ENCODE peak calls at places on chromosomes 2 and 18, in eight cellular contexts. T, A, X, V, O, C, G and I are unnamed samples.

GRCh38 chr2:173226899-173227692 is 127.6 kb upstream of the CDCA7 start:
- DNase-seq in T (no peak), A (no peak), X (no peak), V (no peak), O (no peak), C (no peak), G (no peak), I (no peak)

GRCh38 chr18:13366977-13367892 is 148.7 kb downstream of the LDLRAD4 start:
- DNase-seq in T (no peak), A (no peak), X (no peak), V (no peak), O (no peak), C (no peak), G (no peak), I (no peak)

GRCh38 chr2:24793752-24794477 is 690 bp downstream of the CENPO start:
- DNase-seq in T (peak), A (no peak), X (no peak), V (peak), O (no peak), C (no peak), G (peak), I (no peak)

GRCh38 chr2:179264238-179265081 is at the start of gene SESTD1:
- DNase-seq in T (peak), A (peak), X (peak), V (no peak), O (no peak), C (no peak), G (no peak), I (no peak)

GRCh38 chr18:41767960-41768359 is 187.1 kb upstream of the PIK3C3 start:
- DNase-seq in T (peak), A (no peak), X (peak), V (no peak), O (peak), C (no peak), G (peak), I (no peak)

GRCh38 chr2:25313711-25314513 is 27.8 kb downstream of the DNMT3A start:
- DNase-seq in T (no peak), A (no peak), X (no peak), V (no peak), O (no peak), C (no peak), G (no peak), I (no peak)

GRCh38 chr18:66560092-66560491 is 43.8 kb downstream of the CDH19 start:
- DNase-seq in T (peak), A (no peak), X (no peak), V (no peak), O (no peak), C (no peak), G (peak), I (peak)

GRCh38 chr2:235414422-235414821 is 79.4 kb upstream of the AGAP1 start:
- DNase-seq in T (no peak), A (no peak), X (no peak), V (no peak), O (no peak), C (no peak), G (no peak), I (no peak)

GRCh38 chr2:36951574-36951973 is 14.8 kb downstream of the STRN start:
- DNase-seq in T (peak), A (no peak), X (no peak), V (no peak), O (no peak), C (no peak), G (peak), I (no peak)

GRCh38 chr2:226705133-226705886 is 94.3 kb downstream of the IRS1 start:
- DNase-seq in T (no peak), A (no peak), X (no peak), V (no peak), O (no peak), C (no peak), G (no peak), I (no peak)

GRCh38 chr2:120851116-120851773 is 115.6 kb downstream of the GLI2 start:
- DNase-seq in T (no peak), A (no peak), X (no peak), V (no peak), O (no peak), C (no peak), G (no peak), I (no peak)

GRCh38 chr2:3450385-3451031 is 68.8 kb downstream of the ADI1 start:
- DNase-seq in T (no peak), A (no peak), X (no peak), V (no peak), O (no peak), C (no peak), G (no peak), I (no peak)

GRCh38 chr2:20487392-20488135 is 40.7 kb downstream of the RHOB start:
- DNase-seq in T (no peak), A (no peak), X (no peak), V (no peak), O (no peak), C (no peak), G (no peak), I (no peak)

GRCh38 chr18:23231340-23232021 is 96.2 kb downstream of the CABLES1 start:
- DNase-seq in T (peak), A (peak), X (peak), V (peak), O (peak), C (peak), G (peak), I (peak)

GRCh38 chr2:239025951-239026461 is 178.1 kb downstream of the TWIST2 start:
- DNase-seq in T (no peak), A (no peak), X (peak), V (no peak), O (no peak), C (no peak), G (no peak), I (no peak)

GRCh38 chr2:217588266-217588665 is 414.5 kb downstream of the TNS1 start:
- DNase-seq in T (no peak), A (no peak), X (no peak), V (no peak), O (no peak), C (no peak), G (no peak), I (no peak)

GRCh38 chr2:152894051-152894450 is 175.6 kb downstream of the ARL6IP6 start:
- DNase-seq in T (no peak), A (no peak), X (no peak), V (no peak), O (no peak), C (no peak), G (no peak), I (no peak)

GRCh38 chr2:85972355-85972754 is 83.6 kb upstream of the ST3GAL5 start:
- DNase-seq in T (no peak), A (no peak), X (no peak), V (no peak), O (no peak), C (no peak), G (no peak), I (no peak)

GRCh38 chr2:98297817-98298684 is 48.2 kb upstream of the CNGA3 start:
- DNase-seq in T (no peak), A (no peak), X (no peak), V (no peak), O (no peak), C (no peak), G (no peak), I (no peak)

GRCh38 chr2:45256867-45257641 is 247.8 kb upstream of the SIX2 start:
- DNase-seq in T (peak), A (no peak), X (no peak), V (no peak), O (no peak), C (no peak), G (no peak), I (no peak)

GRCh38 chr2:208406474-208407451 is at the start of gene PTH2R:
- DNase-seq in T (no peak), A (no peak), X (no peak), V (no peak), O (no peak), C (no peak), G (no peak), I (no peak)

GRCh38 chr2:95347681-95348608 is 50.8 kb downstream of the KCNIP3 start:
- DNase-seq in T (no peak), A (no peak), X (no peak), V (no peak), O (no peak), C (no peak), G (no peak), I (no peak)

GRCh38 chr2:113878743-113879142 is 11.1 kb upstream of the ACTR3 start:
- DNase-seq in T (no peak), A (no peak), X (no peak), V (no peak), O (no peak), C (no peak), G (no peak), I (no peak)

GRCh38 chr2:18369750-18370149 is 190.7 kb downstream of the RDH14 start:
- DNase-seq in T (peak), A (no peak), X (no peak), V (no peak), O (no peak), C (no peak), G (peak), I (no peak)

GRCh38 chr2:77268626-77269025 is 253.6 kb downstream of the LRRTM4 start:
- DNase-seq in T (peak), A (no peak), X (no peak), V (no peak), O (no peak), C (no peak), G (no peak), I (peak)

DNA sequence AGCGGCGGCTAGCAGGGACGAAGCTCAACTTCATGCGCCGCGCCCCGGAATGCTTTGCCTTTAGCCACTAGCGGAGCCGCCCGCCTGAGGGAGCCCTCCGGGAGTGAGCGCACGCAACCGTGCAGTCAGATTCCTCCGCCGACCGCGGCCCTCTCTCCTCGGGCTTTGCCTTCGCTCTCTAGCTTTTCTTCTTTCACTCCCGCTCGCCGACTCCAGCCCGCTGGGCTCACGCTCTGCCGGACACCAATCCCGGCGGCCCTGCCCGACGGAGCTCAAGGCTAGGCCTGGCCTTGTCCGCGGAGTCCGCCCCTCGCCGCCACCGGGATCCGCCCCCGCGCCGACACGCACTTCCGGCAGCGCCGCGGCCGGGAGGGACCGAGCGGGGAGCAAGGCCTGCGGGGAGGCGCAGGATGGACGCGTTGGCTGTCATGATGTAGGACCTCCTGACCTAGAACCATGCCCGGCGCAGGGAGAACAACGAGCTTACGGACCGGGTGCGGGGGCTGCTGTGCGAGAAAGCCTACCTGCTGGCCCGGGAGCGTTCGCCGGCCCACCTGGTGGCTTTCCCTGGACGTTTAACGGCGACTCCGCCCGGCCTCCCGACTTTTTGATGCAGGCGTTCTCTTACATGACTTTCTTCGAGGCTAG is 40.8 kb upstream of the AKAIN1 start:
- DNase-seq in T (peak), A (peak), X (peak), V (peak), O (peak), C (peak), G (peak), I (peak)
- TF ChIP-seq CTCF in T (no peak), A (peak), X (peak), V (peak), O (no peak), C (peak), G (peak), I (peak)

DNA sequence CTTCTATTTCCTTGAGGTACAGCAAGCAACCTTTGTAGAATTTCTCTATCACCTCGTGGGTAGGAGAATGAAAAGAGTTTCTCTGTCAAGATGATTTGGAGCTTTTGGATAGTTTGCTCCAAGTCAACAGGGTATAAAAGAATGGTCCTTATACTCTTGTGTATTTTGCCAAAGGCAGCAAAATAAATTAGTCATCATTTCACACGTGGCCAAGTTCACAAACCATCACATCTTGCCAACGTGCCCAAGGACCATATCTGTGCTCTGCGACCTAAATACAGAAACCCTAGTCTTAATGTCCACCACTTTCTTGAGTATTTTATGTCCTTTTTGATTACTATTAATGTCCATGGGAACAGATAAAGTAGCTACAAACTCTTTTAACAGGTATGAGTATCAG is 262.9 kb downstream of the AFF3 start:
- DNase-seq in T (peak), A (no peak), X (no peak), V (no peak), O (no peak), C (no peak), G (no peak), I (no peak)
- H3K4me3 ChIP-seq in T (no peak), A (no peak), X (no peak), V (no peak), O (no peak), C (no peak), G (no peak), I (no peak)

GRCh38 chr2:56183643-56184499 is at the start of gene CCDC85A:
- DNase-seq in T (peak), A (peak), X (peak), V (no peak), O (no peak), C (no peak), G (peak), I (peak)

GRCh38 chr2:56182420-56182819 is 1.4 kb upstream of the CCDC85A start:
- DNase-seq in T (no peak), A (no peak), X (no peak), V (no peak), O (no peak), C (no peak), G (no peak), I (no peak)

GRCh38 chr2:56185101-56185581 is 1.4 kb downstream of the CCDC85A start:
- DNase-seq in T (no peak), A (no peak), X (peak), V (no peak), O (no peak), C (no peak), G (no peak), I (no peak)

GRCh38 chr2:56184500-56184996 is 758 bp downstream of the CCDC85A start:
- DNase-seq in T (no peak), A (no peak), X (no peak), V (no peak), O (no peak), C (no peak), G (no peak), I (no peak)

DNA sequence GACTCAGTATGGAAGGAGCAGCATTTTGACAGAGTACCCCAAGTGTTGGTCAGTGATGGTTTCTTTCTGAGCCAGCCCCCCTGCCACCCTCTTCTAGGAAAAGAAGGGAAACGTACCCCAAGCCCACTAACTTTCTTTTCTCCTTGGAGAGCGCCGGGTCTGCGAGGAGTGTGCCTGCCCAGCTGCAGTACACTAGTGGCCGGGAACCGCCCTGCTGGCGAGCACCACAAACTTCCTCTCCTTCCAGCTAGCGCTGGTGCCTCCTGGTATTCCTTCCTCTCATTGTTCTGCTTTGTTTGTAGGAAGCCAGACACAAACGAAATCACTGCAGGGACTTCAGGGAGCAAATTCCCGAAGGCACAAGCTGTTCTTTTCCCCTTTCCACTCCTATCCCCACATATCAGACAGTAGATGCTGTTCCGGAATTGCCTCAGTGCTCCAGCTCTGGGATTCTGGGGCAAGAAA is 1.8 kb downstream of the CCDC85A start:
- DNase-seq in T (peak), A (no peak), X (peak), V (no peak), O (no peak), C (no peak), G (no peak), I (no peak)
- TF ChIP-seq CTCF in T (no peak), A (no peak), X (peak), V (peak), O (peak), C (peak), G (peak), I (peak)

DNA sequence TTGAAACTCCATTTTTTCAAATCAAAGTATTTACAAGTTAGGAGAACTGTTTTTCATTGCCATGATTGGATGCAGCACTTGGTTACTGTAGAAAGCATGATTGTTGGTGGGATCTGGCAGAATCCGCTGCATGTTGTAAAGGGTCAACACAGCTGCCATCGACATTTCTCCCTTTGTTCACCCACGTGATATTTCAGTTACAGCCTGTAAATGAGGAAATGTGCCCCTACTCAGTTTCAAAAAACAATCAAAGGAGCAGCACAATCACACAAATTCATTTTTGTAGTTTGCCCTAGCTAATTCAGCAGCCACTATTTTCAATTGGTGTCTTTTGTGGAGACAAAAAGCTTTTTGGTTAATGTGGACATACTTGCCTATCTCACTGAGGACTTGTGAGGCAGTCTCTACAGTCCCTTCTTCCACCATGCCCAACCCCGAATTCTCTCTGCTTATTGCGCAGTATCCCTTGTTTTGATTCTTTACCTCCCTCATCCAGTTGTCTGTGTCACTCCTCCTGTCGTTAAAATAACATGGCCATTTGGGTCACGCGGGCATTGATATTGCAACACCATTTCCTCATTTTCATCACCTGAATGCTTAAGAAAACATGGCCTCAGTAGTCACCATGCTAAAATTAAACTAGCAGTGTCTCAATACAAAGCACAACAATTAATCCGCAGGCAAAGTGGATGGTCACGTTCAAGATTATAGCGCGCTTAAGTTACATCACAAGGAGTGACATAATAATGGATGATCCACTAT is 6.4 kb upstream of the PROC start:
- DNase-seq in T (no peak), A (no peak), X (no peak), V (no peak), O (no peak), C (no peak), G (no peak), I (no peak)
- H3K4me3 ChIP-seq in T (no peak), A (no peak), X (no peak), V (no peak), O (no peak), C (no peak), G (no peak), I (no peak)

DNA sequence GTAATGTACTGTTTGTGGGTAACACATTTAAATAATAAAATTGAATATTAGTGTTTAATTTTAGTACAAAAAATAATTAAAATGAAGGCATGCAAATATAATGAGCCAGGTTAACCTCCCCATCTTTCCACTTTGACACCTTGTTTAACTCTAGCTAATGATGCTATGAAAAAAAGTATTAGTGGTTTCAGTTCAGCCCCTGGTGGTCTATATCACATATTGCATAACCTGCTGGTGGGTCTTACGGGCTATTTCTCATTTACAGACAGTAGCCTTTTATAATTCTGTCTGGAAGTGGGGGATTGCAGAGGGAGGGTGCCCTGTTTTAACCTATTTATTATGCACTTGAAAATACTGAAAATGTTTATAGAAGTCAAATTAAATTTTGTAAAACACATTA is 380.9 kb downstream of the MTX2 start:
- DNase-seq in T (no peak), A (no peak), X (no peak), V (no peak), O (no peak), C (no peak), G (no peak), I (no peak)
- TF ChIP-seq CTCF in T (no peak), A (no peak), X (peak), V (peak), O (peak), C (no peak), G (no peak), I (peak)

GRCh38 chr2:11750917-11751316 is 4.5 kb downstream of the LPIN1 start:
- DNase-seq in T (no peak), A (peak), X (no peak), V (no peak), O (no peak), C (no peak), G (no peak), I (no peak)
- H3K4me3 ChIP-seq in T (no peak), A (no peak), X (no peak), V (no peak), O (no peak), C (no peak), G (no peak), I (no peak)